ENCODE peak calls at places on chromosome 20, in five cellular contexts. One of them, this sample, is unnamed.

GRCh38 chr20:42603655-42604054 is 586.1 kb downstream of the PTPRT start:
- DNase-seq in choroid plexus epithelial cell: no peak
- DNase-seq in GM23248: no peak
- DNase-seq in central memory CD4-positive, alpha-beta T cell: no peak
- DNase-seq in Caki2: no peak
- DNase-seq in this sample: no peak

GRCh38 chr20:49819702-49820101 is 7.1 kb downstream of the SLC9A8 start:
- DNase-seq in choroid plexus epithelial cell: no peak
- DNase-seq in GM23248: no peak
- DNase-seq in central memory CD4-positive, alpha-beta T cell: no peak
- DNase-seq in Caki2: no peak
- DNase-seq in this sample: no peak

GRCh38 chr20:2521369-2522305 is 12.9 kb upstream of the ZNF343 start:
- DNase-seq in choroid plexus epithelial cell: peak
- DNase-seq in GM23248: peak
- DNase-seq in central memory CD4-positive, alpha-beta T cell: peak
- DNase-seq in Caki2: peak
- DNase-seq in this sample: peak

GRCh38 chr20:18428490-18429173 is 38.2 kb downstream of the DZANK1 start:
- DNase-seq in choroid plexus epithelial cell: peak
- DNase-seq in GM23248: no peak
- DNase-seq in central memory CD4-positive, alpha-beta T cell: no peak
- DNase-seq in Caki2: peak
- DNase-seq in this sample: no peak

GRCh38 chr20:57794600-57795346 is 85.0 kb upstream of the PMEPA1 start:
- DNase-seq in choroid plexus epithelial cell: peak
- DNase-seq in GM23248: peak
- DNase-seq in central memory CD4-positive, alpha-beta T cell: no peak
- DNase-seq in Caki2: peak
- DNase-seq in this sample: no peak

GRCh38 chr20:32210206-32210605 is 2.5 kb downstream of the POFUT1 start:
- DNase-seq in choroid plexus epithelial cell: peak
- DNase-seq in GM23248: peak
- DNase-seq in central memory CD4-positive, alpha-beta T cell: no peak
- DNase-seq in Caki2: no peak
- DNase-seq in this sample: no peak

GRCh38 chr20:42611423-42611822 is 578.3 kb downstream of the PTPRT start:
- DNase-seq in choroid plexus epithelial cell: no peak
- DNase-seq in GM23248: no peak
- DNase-seq in central memory CD4-positive, alpha-beta T cell: no peak
- DNase-seq in Caki2: no peak
- DNase-seq in this sample: no peak

GRCh38 chr20:46702447-46703203 is 6.8 kb upstream of the SLC2A10 start:
- DNase-seq in choroid plexus epithelial cell: no peak
- DNase-seq in GM23248: no peak
- DNase-seq in central memory CD4-positive, alpha-beta T cell: no peak
- DNase-seq in Caki2: no peak
- DNase-seq in this sample: no peak

GRCh38 chr20:31604567-31605030 is 490 bp upstream of the ID1 start:
- DNase-seq in choroid plexus epithelial cell: no peak
- DNase-seq in GM23248: no peak
- DNase-seq in central memory CD4-positive, alpha-beta T cell: no peak
- DNase-seq in Caki2: no peak
- DNase-seq in this sample: no peak

GRCh38 chr20:14761903-14762302 is 424.5 kb upstream of the FLRT3 start:
- DNase-seq in choroid plexus epithelial cell: no peak
- DNase-seq in GM23248: no peak
- DNase-seq in central memory CD4-positive, alpha-beta T cell: no peak
- DNase-seq in Caki2: no peak
- DNase-seq in this sample: no peak

GRCh38 chr20:52524865-52525264 is 333.3 kb upstream of the ZFP64 start:
- DNase-seq in choroid plexus epithelial cell: no peak
- DNase-seq in GM23248: peak
- DNase-seq in central memory CD4-positive, alpha-beta T cell: no peak
- DNase-seq in Caki2: no peak
- DNase-seq in this sample: no peak

GRCh38 chr20:40457404-40457803 is 231.6 kb downstream of the MAFB start:
- DNase-seq in choroid plexus epithelial cell: no peak
- DNase-seq in GM23248: no peak
- DNase-seq in central memory CD4-positive, alpha-beta T cell: no peak
- DNase-seq in Caki2: no peak
- DNase-seq in this sample: no peak

GRCh38 chr20:41166201-41167117 is 29.1 kb downstream of the PLCG1 start:
- DNase-seq in choroid plexus epithelial cell: no peak
- DNase-seq in GM23248: no peak
- DNase-seq in central memory CD4-positive, alpha-beta T cell: no peak
- DNase-seq in Caki2: no peak
- DNase-seq in this sample: no peak

GRCh38 chr20:13788167-13788834 is 3.5 kb downstream of the NDUFAF5 start:
- DNase-seq in choroid plexus epithelial cell: peak
- DNase-seq in GM23248: peak
- DNase-seq in central memory CD4-positive, alpha-beta T cell: peak
- DNase-seq in Caki2: peak
- DNase-seq in this sample: peak

GRCh38 chr20:63064310-63064709 is 57.5 kb upstream of the BHLHE23 start:
- DNase-seq in choroid plexus epithelial cell: no peak
- DNase-seq in GM23248: peak
- DNase-seq in central memory CD4-positive, alpha-beta T cell: no peak
- DNase-seq in Caki2: peak
- DNase-seq in this sample: peak

GRCh38 chr20:21936720-21937380 is 231.4 kb downstream of the PAX1 start:
- DNase-seq in choroid plexus epithelial cell: no peak
- DNase-seq in GM23248: peak
- DNase-seq in central memory CD4-positive, alpha-beta T cell: no peak
- DNase-seq in Caki2: no peak
- DNase-seq in this sample: peak

GRCh38 chr20:46312075-46312944 is 4.0 kb upstream of the CDH22 start:
- DNase-seq in choroid plexus epithelial cell: no peak
- DNase-seq in GM23248: no peak
- DNase-seq in central memory CD4-positive, alpha-beta T cell: no peak
- DNase-seq in Caki2: no peak
- DNase-seq in this sample: peak

GRCh38 chr20:4740774-4741431 is 19.2 kb downstream of the PRND start:
- DNase-seq in choroid plexus epithelial cell: peak
- DNase-seq in GM23248: peak
- DNase-seq in central memory CD4-positive, alpha-beta T cell: peak
- DNase-seq in Caki2: peak
- DNase-seq in this sample: peak

GRCh38 chr20:11929947-11930346 is 12.3 kb downstream of the BTBD3 start:
- DNase-seq in choroid plexus epithelial cell: no peak
- DNase-seq in GM23248: no peak
- DNase-seq in central memory CD4-positive, alpha-beta T cell: no peak
- DNase-seq in Caki2: no peak
- DNase-seq in this sample: no peak

GRCh38 chr20:40195742-40196141 is 493.3 kb downstream of the MAFB start:
- DNase-seq in choroid plexus epithelial cell: no peak
- DNase-seq in GM23248: no peak
- DNase-seq in central memory CD4-positive, alpha-beta T cell: no peak
- DNase-seq in Caki2: no peak
- DNase-seq in this sample: no peak

GRCh38 chr20:50057409-50058053 is 55.4 kb downstream of the UBE2V1 start:
- DNase-seq in choroid plexus epithelial cell: no peak
- DNase-seq in GM23248: no peak
- DNase-seq in central memory CD4-positive, alpha-beta T cell: no peak
- DNase-seq in Caki2: no peak
- DNase-seq in this sample: no peak

GRCh38 chr20:52103469-52103910 is 88.1 kb downstream of the ZFP64 start:
- DNase-seq in choroid plexus epithelial cell: peak
- DNase-seq in GM23248: peak
- DNase-seq in central memory CD4-positive, alpha-beta T cell: no peak
- DNase-seq in Caki2: no peak
- DNase-seq in this sample: peak

GRCh38 chr20:63293866-63294535 is 1.0 kb downstream of the COL20A1 start:
- DNase-seq in choroid plexus epithelial cell: no peak
- DNase-seq in GM23248: no peak
- DNase-seq in central memory CD4-positive, alpha-beta T cell: no peak
- DNase-seq in Caki2: no peak
- DNase-seq in this sample: peak

GRCh38 chr20:25283221-25283951 is 35.5 kb downstream of the PYGB start:
- DNase-seq in choroid plexus epithelial cell: no peak
- DNase-seq in GM23248: no peak
- DNase-seq in central memory CD4-positive, alpha-beta T cell: no peak
- DNase-seq in Caki2: no peak
- DNase-seq in this sample: no peak

GRCh38 chr20:39298116-39298515 is 336.0 kb downstream of the DHX35 start:
- DNase-seq in choroid plexus epithelial cell: no peak
- DNase-seq in GM23248: no peak
- DNase-seq in central memory CD4-positive, alpha-beta T cell: no peak
- DNase-seq in Caki2: no peak
- DNase-seq in this sample: no peak

GRCh38 chr20:32828029-32828666 is 8.4 kb downstream of the MAPRE1 start:
- DNase-seq in choroid plexus epithelial cell: peak
- DNase-seq in GM23248: peak
- DNase-seq in central memory CD4-positive, alpha-beta T cell: no peak
- DNase-seq in Caki2: no peak
- DNase-seq in this sample: no peak

GRCh38 chr20:2801459-2801728 is 967 bp upstream of the CPXM1 start:
- DNase-seq in choroid plexus epithelial cell: no peak
- DNase-seq in GM23248: no peak
- DNase-seq in central memory CD4-positive, alpha-beta T cell: no peak
- DNase-seq in Caki2: no peak
- DNase-seq in this sample: no peak

GRCh38 chr20:49584418-49585382 is 16.8 kb upstream of the PTGIS start:
- DNase-seq in choroid plexus epithelial cell: no peak
- DNase-seq in GM23248: peak
- DNase-seq in central memory CD4-positive, alpha-beta T cell: no peak
- DNase-seq in Caki2: no peak
- DNase-seq in this sample: no peak

GRCh38 chr20:63775096-63775978 is 35.8 kb downstream of the SLC2A4RG start:
- DNase-seq in choroid plexus epithelial cell: peak
- DNase-seq in GM23248: peak
- DNase-seq in central memory CD4-positive, alpha-beta T cell: no peak
- DNase-seq in Caki2: no peak
- DNase-seq in this sample: peak

This sample was measured in iPS-NIHi11.